ENCODE peak calls at places on chromosomes 3 and 15, in seven cellular contexts. One of them, this sample, is unnamed.
A peak's percentile ranks its signal among the peaks of the same experiment; 100 is the strongest.

GRCh38 chr15:73026496-73027054 is 25.7 kb upstream of the NEO1 start:
- DNase-seq in aorta: no peak
- DNase-seq in right lobe of liver: no peak
- DNase-seq in MG63: no peak
- DNase-seq in ovary: no peak
- DNase-seq in right cardiac atrium: no peak
- DNase-seq in endothelial cell of umbilical vein: no peak
- DNase-seq in this sample: no peak

GRCh38 chr15:48675436-48675835 is 29.9 kb upstream of the FBN1 start:
- DNase-seq in right cardiac atrium: no peak
- DNase-seq in ovary: no peak
- DNase-seq in aorta: no peak
- DNase-seq in right lobe of liver: no peak
- DNase-seq in endothelial cell of umbilical vein: no peak
- DNase-seq in MG63: no peak
- DNase-seq in this sample: no peak

GRCh38 chr3:190064112-190064511 is 56.6 kb downstream of the P3H2 start:
- DNase-seq in right lobe of liver: no peak
- DNase-seq in right cardiac atrium: no peak
- DNase-seq in endothelial cell of umbilical vein: peak; percentile 82
- DNase-seq in MG63: peak; percentile 82
- DNase-seq in aorta: no peak
- DNase-seq in ovary: no peak
- DNase-seq in this sample: no peak

GRCh38 chr3:10772230-10773161 is 43.5 kb upstream of the SLC6A11 start:
- DNase-seq in right cardiac atrium: no peak
- DNase-seq in aorta: no peak
- DNase-seq in endothelial cell of umbilical vein: no peak
- DNase-seq in right lobe of liver: no peak
- DNase-seq in ovary: no peak
- DNase-seq in MG63: no peak
- DNase-seq in this sample: no peak

GRCh38 chr15:32671339-32672325 is 30.1 kb downstream of the SCG5 start:
- DNase-seq in aorta: no peak
- DNase-seq in right lobe of liver: no peak
- DNase-seq in ovary: no peak
- DNase-seq in right cardiac atrium: no peak
- DNase-seq in MG63: no peak
- DNase-seq in endothelial cell of umbilical vein: no peak
- DNase-seq in this sample: no peak

GRCh38 chr3:38131621-38132369 is 5.1 kb downstream of the ACAA1 start:
- DNase-seq in ovary: peak; percentile 25
- DNase-seq in aorta: no peak
- DNase-seq in right lobe of liver: peak; percentile 50
- DNase-seq in endothelial cell of umbilical vein: peak; percentile 51
- DNase-seq in MG63: no peak
- DNase-seq in right cardiac atrium: no peak
- DNase-seq in this sample: peak; percentile 81

GRCh38 chr3:71001303-71001702 is 582.2 kb downstream of the FOXP1 start:
- DNase-seq in aorta: no peak
- DNase-seq in right cardiac atrium: no peak
- DNase-seq in MG63: no peak
- DNase-seq in ovary: no peak
- DNase-seq in right lobe of liver: no peak
- DNase-seq in endothelial cell of umbilical vein: no peak
- DNase-seq in this sample: no peak

GRCh38 chr3:54955496-54955895 is 27.6 kb upstream of the LRTM1 start:
- DNase-seq in MG63: no peak
- DNase-seq in ovary: no peak
- DNase-seq in right cardiac atrium: no peak
- DNase-seq in endothelial cell of umbilical vein: no peak
- DNase-seq in aorta: no peak
- DNase-seq in right lobe of liver: no peak
- DNase-seq in this sample: no peak

GRCh38 chr15:56996093-56996492 is 77.6 kb downstream of the TCF12 start:
- DNase-seq in ovary: no peak
- DNase-seq in right lobe of liver: no peak
- DNase-seq in MG63: no peak
- DNase-seq in endothelial cell of umbilical vein: no peak
- DNase-seq in aorta: no peak
- DNase-seq in right cardiac atrium: no peak
- DNase-seq in this sample: no peak

GRCh38 chr3:55362206-55362960 is 124.7 kb downstream of the WNT5A start:
- DNase-seq in aorta: no peak
- DNase-seq in ovary: no peak
- DNase-seq in endothelial cell of umbilical vein: no peak
- DNase-seq in right lobe of liver: no peak
- DNase-seq in MG63: no peak
- DNase-seq in right cardiac atrium: no peak
- DNase-seq in this sample: no peak

GRCh38 chr15:40399370-40399769 is 6.2 kb upstream of the IVD start:
- DNase-seq in aorta: no peak
- DNase-seq in right lobe of liver: no peak
- DNase-seq in right cardiac atrium: no peak
- DNase-seq in ovary: no peak
- DNase-seq in endothelial cell of umbilical vein: no peak
- DNase-seq in MG63: no peak
- DNase-seq in this sample: no peak
- H3K4me3 ChIP-seq in aorta: no peak overlapping the region
- H3K4me3 ChIP-seq in right lobe of liver: no peak overlapping the region
- H3K4me3 ChIP-seq in right cardiac atrium: no peak overlapping the region
- H3K4me3 ChIP-seq in ovary: no peak overlapping the region
- H3K4me3 ChIP-seq in endothelial cell of umbilical vein: no peak overlapping the region
- H3K4me3 ChIP-seq in MG63: no peak overlapping the region
- H3K4me3 ChIP-seq in this sample: no peak overlapping the region

GRCh38 chr3:50204052-50204803 is 843 bp upstream of the SLC38A3 start:
- DNase-seq in endothelial cell of umbilical vein: no peak
- DNase-seq in ovary: no peak
- DNase-seq in right lobe of liver: no peak
- DNase-seq in aorta: no peak
- DNase-seq in right cardiac atrium: no peak
- DNase-seq in MG63: no peak
- DNase-seq in this sample: no peak
- H3K27me3 ChIP-seq in endothelial cell of umbilical vein: peaks cover 18% of the 10 kb centered on the region
- H3K27me3 ChIP-seq in ovary: no peaks in the 10 kb centered on the region
- H3K27me3 ChIP-seq in right lobe of liver: no peaks in the 10 kb centered on the region
- H3K27me3 ChIP-seq in aorta: no peaks in the 10 kb centered on the region
- H3K27me3 ChIP-seq in right cardiac atrium: no peaks in the 10 kb centered on the region
- H3K27me3 ChIP-seq in MG63: no peaks in the 10 kb centered on the region
- H3K27me3 ChIP-seq in this sample: peaks cover 22% of the 10 kb centered on the region

GRCh38 chr3:196523841-196524240 is 8.7 kb upstream of the SMCO1 start:
- DNase-seq in right cardiac atrium: no peak
- DNase-seq in endothelial cell of umbilical vein: no peak
- DNase-seq in MG63: no peak
- DNase-seq in ovary: no peak
- DNase-seq in aorta: no peak
- DNase-seq in right lobe of liver: no peak
- DNase-seq in this sample: no peak

GRCh38 chr3:196518999-196519737 is 4.0 kb upstream of the SMCO1 start:
- DNase-seq in MG63: peak; percentile 77
- DNase-seq in aorta: no peak
- DNase-seq in right lobe of liver: peak; percentile 63
- DNase-seq in ovary: peak; percentile 25
- DNase-seq in right cardiac atrium: peak; percentile 59
- DNase-seq in endothelial cell of umbilical vein: peak; percentile 62
- DNase-seq in this sample: peak; percentile 92

GRCh38 chr3:196517142-196517808 is 2.1 kb upstream of the SMCO1 start:
- DNase-seq in right lobe of liver: no peak
- DNase-seq in right cardiac atrium: no peak
- DNase-seq in MG63: no peak
- DNase-seq in ovary: no peak
- DNase-seq in aorta: no peak
- DNase-seq in endothelial cell of umbilical vein: no peak
- DNase-seq in this sample: peak; percentile 58

GRCh38 chr3:196517919-196518318 is 2.8 kb upstream of the SMCO1 start:
- DNase-seq in aorta: no peak
- DNase-seq in MG63: no peak
- DNase-seq in ovary: no peak
- DNase-seq in right lobe of liver: no peak
- DNase-seq in right cardiac atrium: no peak
- DNase-seq in endothelial cell of umbilical vein: no peak
- DNase-seq in this sample: peak; percentile 98

GRCh38 chr3:196519738-196520122 is 4.6 kb upstream of the SMCO1 start:
- DNase-seq in MG63: no peak
- DNase-seq in right lobe of liver: no peak
- DNase-seq in right cardiac atrium: no peak
- DNase-seq in endothelial cell of umbilical vein: no peak
- DNase-seq in aorta: no peak
- DNase-seq in ovary: no peak
- DNase-seq in this sample: no peak
- H3K9me3 ChIP-seq in MG63: peaks cover 25% of the 10 kb centered on the region
- H3K9me3 ChIP-seq in right lobe of liver: no peaks in the 10 kb centered on the region
- H3K9me3 ChIP-seq in right cardiac atrium: peaks cover 5% of the 10 kb centered on the region
- H3K9me3 ChIP-seq in endothelial cell of umbilical vein: no peaks in the 10 kb centered on the region
- H3K9me3 ChIP-seq in aorta: peaks cover 15% of the 10 kb centered on the region
- H3K9me3 ChIP-seq in ovary: peaks cover 13% of the 10 kb centered on the region
- H3K9me3 ChIP-seq in this sample: peaks cover 8% of the 10 kb centered on the region

GRCh38 chr3:80017369-80017768 is 249.6 kb upstream of the ROBO1 start:
- DNase-seq in MG63: no peak
- DNase-seq in right lobe of liver: no peak
- DNase-seq in right cardiac atrium: no peak
- DNase-seq in endothelial cell of umbilical vein: peak; percentile 42
- DNase-seq in ovary: no peak
- DNase-seq in aorta: no peak
- DNase-seq in this sample: no peak
- H3K4me3 ChIP-seq in MG63: no peak overlapping the region
- H3K4me3 ChIP-seq in right lobe of liver: no peak overlapping the region
- H3K4me3 ChIP-seq in right cardiac atrium: no peak overlapping the region
- H3K4me3 ChIP-seq in endothelial cell of umbilical vein: no peak overlapping the region
- H3K4me3 ChIP-seq in ovary: no peak overlapping the region
- H3K4me3 ChIP-seq in aorta: no peak overlapping the region
- H3K4me3 ChIP-seq in this sample: no peak overlapping the region

GRCh38 chr15:82649226-82649999 is 2.2 kb upstream of the CPEB1 start:
- DNase-seq in right lobe of liver: no peak
- DNase-seq in endothelial cell of umbilical vein: no peak
- DNase-seq in right cardiac atrium: no peak
- DNase-seq in aorta: no peak
- DNase-seq in ovary: no peak
- DNase-seq in MG63: no peak
- DNase-seq in this sample: no peak
- H3K27me3 ChIP-seq in right lobe of liver: peaks cover 24% of the 10 kb centered on the region
- H3K27me3 ChIP-seq in endothelial cell of umbilical vein: peaks cover 32% of the 10 kb centered on the region
- H3K27me3 ChIP-seq in right cardiac atrium: no peaks in the 10 kb centered on the region
- H3K27me3 ChIP-seq in aorta: no peaks in the 10 kb centered on the region
- H3K27me3 ChIP-seq in ovary: no peaks in the 10 kb centered on the region
- H3K27me3 ChIP-seq in MG63: no peaks in the 10 kb centered on the region
- H3K27me3 ChIP-seq in this sample: peaks cover 31% of the 10 kb centered on the region

GRCh38 chr15:25235391-25235790 is 203.4 kb downstream of the UBE3A start:
- DNase-seq in MG63: no peak
- DNase-seq in endothelial cell of umbilical vein: no peak
- DNase-seq in right lobe of liver: no peak
- DNase-seq in right cardiac atrium: no peak
- DNase-seq in ovary: no peak
- DNase-seq in aorta: peak; percentile 37
- DNase-seq in this sample: no peak
- H3K9me3 ChIP-seq in MG63: no peaks in the 10 kb centered on the region
- H3K9me3 ChIP-seq in endothelial cell of umbilical vein: peaks cover 8% of the 10 kb centered on the region
- H3K9me3 ChIP-seq in right lobe of liver: no peaks in the 10 kb centered on the region
- H3K9me3 ChIP-seq in right cardiac atrium: no peaks in the 10 kb centered on the region
- H3K9me3 ChIP-seq in ovary: peaks cover 8% of the 10 kb centered on the region
- H3K9me3 ChIP-seq in aorta: no peaks in the 10 kb centered on the region
- H3K9me3 ChIP-seq in this sample: no peaks in the 10 kb centered on the region

DNA sequence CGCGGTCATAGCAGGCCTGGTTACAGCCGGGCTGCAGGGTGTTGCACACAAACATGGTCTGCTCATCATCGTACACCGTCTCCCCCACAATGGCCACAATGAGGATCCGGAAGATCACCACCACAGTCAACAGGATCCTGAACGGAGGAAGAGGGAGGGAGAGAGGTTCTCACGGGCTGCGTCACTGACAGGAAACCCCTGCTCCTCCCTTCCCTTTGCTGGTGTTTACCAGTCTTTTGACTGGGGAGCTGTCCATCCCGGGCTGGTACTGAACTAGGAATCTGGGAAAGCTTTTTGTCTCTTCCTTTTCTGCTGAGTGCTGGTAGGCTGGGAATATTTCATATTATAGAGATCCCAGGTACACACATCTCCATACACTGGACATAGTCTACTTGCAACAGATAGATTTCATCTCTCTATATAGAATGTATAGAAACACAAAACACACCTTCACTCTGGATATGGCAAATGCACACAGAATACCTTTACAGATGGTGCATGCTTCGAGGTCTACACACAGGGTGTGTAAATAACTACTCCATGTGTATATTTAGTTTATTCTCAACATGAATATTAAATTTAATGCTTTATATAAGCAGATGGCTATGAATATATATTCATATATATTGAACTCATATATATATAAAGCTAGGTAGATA is 1.4 kb downstream of the GJD2 start:
- DNase-seq in right cardiac atrium: peak; percentile 33
- DNase-seq in aorta: peak; percentile 81
- DNase-seq in endothelial cell of umbilical vein: peak; percentile 49
- DNase-seq in ovary: no peak
- DNase-seq in MG63: peak; percentile 45
- DNase-seq in right lobe of liver: no peak
- DNase-seq in this sample: peak; percentile 8
- H3K4me3 ChIP-seq in right cardiac atrium: no peak overlapping the region
- H3K4me3 ChIP-seq in aorta: no peak overlapping the region
- H3K4me3 ChIP-seq in endothelial cell of umbilical vein: no peak overlapping the region
- H3K4me3 ChIP-seq in ovary: no peak overlapping the region
- H3K4me3 ChIP-seq in MG63: no peak overlapping the region
- H3K4me3 ChIP-seq in right lobe of liver: no peak overlapping the region
- H3K4me3 ChIP-seq in this sample: no peak overlapping the region

GRCh38 chr3:169295912-169296311 is 367.6 kb downstream of the MECOM start:
- DNase-seq in right cardiac atrium: no peak
- DNase-seq in MG63: no peak
- DNase-seq in aorta: no peak
- DNase-seq in ovary: no peak
- DNase-seq in endothelial cell of umbilical vein: no peak
- DNase-seq in right lobe of liver: no peak
- DNase-seq in this sample: no peak
- H3K27me3 ChIP-seq in right cardiac atrium: no peaks in the 10 kb centered on the region
- H3K27me3 ChIP-seq in MG63: peaks cover 3% of the 10 kb centered on the region
- H3K27me3 ChIP-seq in aorta: no peaks in the 10 kb centered on the region
- H3K27me3 ChIP-seq in ovary: no peaks in the 10 kb centered on the region
- H3K27me3 ChIP-seq in endothelial cell of umbilical vein: no peaks in the 10 kb centered on the region
- H3K27me3 ChIP-seq in right lobe of liver: no peaks in the 10 kb centered on the region
- H3K27me3 ChIP-seq in this sample: no peaks in the 10 kb centered on the region

This sample was measured in HAP-1.